ENCODE peak calls at places on chromosome 21, in four cellular contexts. H is HS-5; J is CD4-positive, CD25-positive, alpha-beta regulatory T cell; B is CD8-positive, alpha-beta memory T cell. S is an unnamed sample.

GRCh38 chr21:38807481-38807880 is 1.8 kb downstream of the ETS2 start:
- DNase-seq in B (no peak), H (no peak), J (no peak), S (no peak)

GRCh38 chr21:39630827-39631226 is 18.1 kb downstream of the B3GALT5 start:
- DNase-seq in B (no peak), J (no peak), H (no peak), S (no peak)

GRCh38 chr21:17903029-17903806 is 84.1 kb upstream of the C21orf91 start:
- DNase-seq in B (peak; percentile 31), H (no peak), J (peak; percentile 56), S (no peak)

GRCh38 chr21:38170283-38170682 is 86.5 kb upstream of the KCNJ15 start:
- DNase-seq in H (no peak), J (no peak), B (no peak), S (no peak)

GRCh38 chr21:41777934-41778815 is 11.3 kb upstream of the RIPK4 start:
- DNase-seq in H (peak; percentile 39), J (no peak), B (no peak), S (no peak)

GRCh38 chr21:45405271-45405818 is 380 bp downstream of the COL18A1 start:
- DNase-seq in B (no peak), J (no peak), H (no peak), S (no peak)

GRCh38 chr21:29033301-29033700 is 8.8 kb downstream of the USP16 start:
- DNase-seq in B (no peak), H (no peak), J (no peak), S (no peak)

GRCh38 chr21:42513985-42514882 is 582 bp downstream of the SLC37A1 start:
- DNase-seq in J (peak; percentile 47), H (no peak), B (peak; percentile 45), S (peak; percentile 73)

GRCh38 chr21:26449161-26449560 is 123.9 kb downstream of the CYYR1 start:
- DNase-seq in B (no peak), J (no peak), H (no peak), S (no peak)

GRCh38 chr21:15414057-15414456 is 315.7 kb upstream of the USP25 start:
- DNase-seq in B (no peak), H (no peak), J (no peak), S (no peak)

GRCh38 chr21:42755031-42755665 is 101.7 kb downstream of the PDE9A start:
- DNase-seq in H (no peak), J (no peak), B (no peak), S (no peak)

GRCh38 chr21:45317401-45318145 is 29.9 kb upstream of the POFUT2 start:
- DNase-seq in H (no peak), B (no peak), J (no peak), S (no peak)

GRCh38 chr21:42232176-42232825 is 13.4 kb downstream of the ABCG1 start:
- DNase-seq in B (peak; percentile 26), H (no peak), J (peak; percentile 67), S (no peak)

GRCh38 chr21:33760641-33761103 is 118.4 kb downstream of the ITSN1 start:
- DNase-seq in J (no peak), H (peak; percentile 20), B (no peak), S (no peak)

GRCh38 chr21:42215942-42216725 is 2.8 kb upstream of the ABCG1 start:
- DNase-seq in H (no peak), B (no peak), J (no peak), S (no peak)

GRCh38 chr21:31235671-31236450 is 108.2 kb downstream of the TIAM1 start:
- DNase-seq in B (no peak), J (no peak), H (no peak), S (no peak)

GRCh38 chr21:34892196-34892595 is 156.9 kb downstream of the RUNX1 start:
- DNase-seq in B (peak; percentile 7), H (no peak), J (peak; percentile 21), S (no peak)

GRCh38 chr21:33642896-33643657 is 776 bp downstream of the ITSN1 start:
- DNase-seq in J (peak; percentile 20), B (peak; percentile 2), H (no peak), S (peak; percentile 8)

GRCh38 chr21:44067011-44067839 is 40.0 kb upstream of the PWP2 start:
- DNase-seq in B (no peak), J (no peak), H (no peak), S (no peak)

GRCh38 chr21:45554477-45555175 is 12.4 kb upstream of the SLC19A1 start:
- DNase-seq in B (peak; percentile 81), J (peak; percentile 75), H (peak; percentile 24), S (peak; percentile 83)

GRCh38 chr21:26850116-26850643 is 5.0 kb upstream of the ADAMTS1 start:
- DNase-seq in H (no peak), J (peak; percentile 44), B (no peak), S (no peak)

GRCh38 chr21:35467536-35467935 is 418.4 kb upstream of the RUNX1 start:
- DNase-seq in J (no peak), B (no peak), H (no peak), S (no peak)

GRCh38 chr21:34609244-34609950 is 5.5 kb downstream of the RCAN1 start:
- DNase-seq in J (no peak), B (no peak), H (no peak), S (no peak)

GRCh38 chr21:35048706-35049617 is at the start of gene RUNX1:
- DNase-seq in J (peak; percentile 91), H (peak; percentile 31), B (peak; percentile 94), S (peak; percentile 70)

GRCh38 chr21:46295996-46296752 is 10.0 kb downstream of the YBEY start:
- DNase-seq in J (peak; percentile 80), H (no peak), B (peak; percentile 11), S (peak; percentile 56)

GRCh38 chr21:38796426-38796825 is 9.3 kb upstream of the ETS2 start:
- DNase-seq in J (no peak), H (no peak), B (no peak), S (no peak)

GRCh38 chr21:37546949-37547614 is 180.5 kb downstream of the DYRK1A start:
- DNase-seq in J (no peak), H (no peak), B (no peak), S (no peak)

GRCh38 chr21:43981871-43982210 is 30.3 kb upstream of the TRAPPC10 start:
- DNase-seq in J (no peak), B (no peak), H (no peak), S (no peak)

GRCh38 chr21:33670076-33670475 is 27.8 kb downstream of the ITSN1 start:
- DNase-seq in H (no peak), B (no peak), J (no peak), S (no peak)

GRCh38 chr21:36759348-36760083 is 60.6 kb downstream of the SIM2 start:
- DNase-seq in J (no peak), H (no peak), B (no peak), S (no peak)

GRCh38 chr21:32309906-32310460 is 11.3 kb downstream of the MRAP start:
- DNase-seq in H (no peak), B (no peak), J (no peak), S (no peak)

GRCh38 chr21:26844258-26845065 is 747 bp downstream of the ADAMTS1 start:
- DNase-seq in H (no peak), J (no peak), B (peak; percentile 4), S (no peak)

GRCh38 chr21:45866473-45867010 is 115.0 kb upstream of the COL6A1 start:
- DNase-seq in B (no peak), J (no peak), H (no peak), S (no peak)

GRCh38 chr21:43367296-43367695 is 59.6 kb downstream of the SIK1 start:
- DNase-seq in B (no peak), J (no peak), H (no peak), S (no peak)

GRCh38 chr21:45331521-45332257 is 44.0 kb upstream of the POFUT2 start:
- DNase-seq in J (no peak), B (no peak), H (no peak), S (no peak)